ENCODE peak calls at places on chromosomes 4 and X, in four cellular contexts. U is pancreas, O is tibial artery, Y is left ventricle myocardium inferior. A is an unnamed sample.

GRCh38 chrX:149630681-149631292 is 805 bp downstream of the TMEM185A start:
- DNase-seq in U (no peak), O (no peak), Y (no peak), A (no peak)

GRCh38 chr4:41874398-41874797 is 60.8 kb upstream of the TMEM33 start:
- DNase-seq in U (no peak), O (no peak), Y (no peak), A (no peak)

GRCh38 chr4:99885063-99885664 is 9.1 kb downstream of the LAMTOR3 start:
- DNase-seq in U (no peak), O (no peak), Y (no peak), A (no peak)

GRCh38 chrX:133414399-133415275 is 652 bp downstream of the GPC4 start:
- DNase-seq in U (peak; percentile 79), O (no peak), Y (no peak), A (no peak)

GRCh38 chr4:113169368-113169767 is 119.9 kb downstream of the ANK2 start:
- DNase-seq in U (no peak), O (no peak), Y (no peak), A (no peak)

GRCh38 chrX:108511721-108512120 is 72.1 kb downstream of the COL4A5 start:
- DNase-seq in U (no peak), O (no peak), Y (no peak), A (no peak)

GRCh38 chrX:56766554-56767412 is 37.7 kb downstream of the NBDY start:
- DNase-seq in U (peak; percentile 32), O (no peak), Y (no peak), A (peak; percentile 60)

GRCh38 chr4:173227753-173228152 is 59.1 kb downstream of the GALNT7 start:
- DNase-seq in U (no peak), O (no peak), Y (no peak), A (no peak)

GRCh38 chrX:74613350-74614192 is 853 bp downstream of the RLIM start:
- DNase-seq in U (no peak), O (peak; percentile 19), Y (no peak), A (no peak)

GRCh38 chrX:1564750-1565683 is 26.4 kb upstream of the AKAP17A start:
- DNase-seq in U (no peak), O (no peak), Y (no peak), A (peak; percentile 28)

GRCh38 chr4:38119663-38120374 is 159.6 kb downstream of the PTTG2 start:
- DNase-seq in U (no peak), O (no peak), Y (no peak), A (no peak)

GRCh38 chrX:119672252-119672825 is 20.6 kb downstream of the SEPTIN6 start:
- DNase-seq in U (no peak), O (no peak), Y (no peak), A (no peak)

GRCh38 chr4:102036016-102036415 is 245.5 kb downstream of the BANK1 start:
- DNase-seq in U (no peak), O (no peak), Y (no peak), A (no peak)

GRCh38 chr4:120557372-120557771 is 365.2 kb downstream of the PRDM5 start:
- DNase-seq in U (no peak), O (no peak), Y (no peak), A (no peak)

GRCh38 chrX:155086202-155086840 is 15.0 kb downstream of the BRCC3 start:
- DNase-seq in U (no peak), O (no peak), Y (no peak), A (no peak)

GRCh38 chr4:69881173-69881773 is 21.3 kb upstream of the SULT1E1 start:
- DNase-seq in U (no peak), O (peak; percentile 28), Y (no peak), A (no peak)

GRCh38 chr4:186940476-186940875 is 216.8 kb upstream of the FAT1 start:
- DNase-seq in U (no peak), O (no peak), Y (no peak), A (no peak)

GRCh38 chrX:12972239-12972638 is 2.7 kb upstream of the TMSB4X start:
- DNase-seq in U (no peak), O (no peak), Y (no peak), A (no peak)

GRCh38 chrX:12972867-12973560 is 1.9 kb upstream of the TMSB4X start:
- DNase-seq in U (no peak), O (no peak), Y (no peak), A (no peak)

GRCh38 chrX:12973561-12974216 is 1.2 kb upstream of the TMSB4X start:
- DNase-seq in U (peak; percentile 52), O (no peak), Y (peak; percentile 19), A (no peak)

GRCh38 chrX:12970691-12971202 is 4.2 kb upstream of the TMSB4X start:
- DNase-seq in U (no peak), O (peak; percentile 29), Y (no peak), A (no peak)

GRCh38 chrX:12971282-12972003 is 3.5 kb upstream of the TMSB4X start:
- DNase-seq in U (peak; percentile 66), O (peak; percentile 45), Y (peak; percentile 38), A (peak; percentile 81)
- H3K4me3 ChIP-seq in U (peak overlapping the region; percentile 13), O (peak overlapping the region; percentile 1), Y (peak overlapping the region; percentile 80), A (no peak overlapping the region)

DNA sequence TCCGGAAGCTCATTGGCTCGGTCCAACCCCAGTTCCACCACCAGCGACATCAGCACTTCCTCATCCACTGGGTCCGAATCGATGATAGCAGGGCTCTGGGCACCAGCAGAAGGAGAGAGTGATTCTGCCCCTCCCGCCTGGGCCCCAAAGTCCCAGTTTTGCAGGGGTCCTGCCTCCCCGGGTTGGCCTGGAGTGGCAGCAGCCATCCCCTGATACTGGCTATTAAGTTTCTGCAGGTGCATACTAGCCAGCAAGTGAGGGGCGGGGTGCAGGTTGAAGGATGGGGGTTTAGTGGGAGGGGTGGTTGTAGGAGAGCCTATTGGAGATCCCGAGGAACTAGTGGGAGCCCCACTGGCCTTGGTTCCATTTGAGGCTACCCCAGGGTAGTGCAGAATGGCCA is 3.9 kb downstream of the CITED1 start:
- DNase-seq in U (no peak), O (no peak), Y (no peak), A (no peak)
- TF ChIP-seq CTCF in U (no peak), O (no peak), Y (no peak), A (no peak)

GRCh38 chr4:82372874-82373815 is 646 bp downstream of the HNRNPD start:
- DNase-seq in U (peak; percentile 85), O (peak; percentile 79), Y (peak; percentile 71), A (peak; percentile 83)

GRCh38 chr4:82380344-82380743 is 6.6 kb upstream of the HNRNPD start:
- DNase-seq in U (no peak), O (no peak), Y (peak; percentile 74), A (no peak)

GRCh38 chr4:82373816-82374740 is at the start of gene HNRNPD:
- DNase-seq in U (peak; percentile 97), O (peak; percentile 99), Y (peak; percentile 98), A (peak; percentile 95)

GRCh38 chr4:82372502-82372873 is 1.3 kb downstream of the HNRNPD start:
- DNase-seq in U (no peak), O (peak; percentile 32), Y (no peak), A (no peak)

GRCh38 chr4:82376109-82376508 is 2.3 kb upstream of the HNRNPD start:
- DNase-seq in U (no peak), O (no peak), Y (no peak), A (no peak)
- H3K4me3 ChIP-seq in U (no peak overlapping the region), O (no peak overlapping the region), Y (peak overlapping the region; percentile 95), A (no peak overlapping the region)

GRCh38 chr4:23298371-23298770 is 591.5 kb downstream of the PPARGC1A start:
- DNase-seq in U (no peak), O (no peak), Y (no peak), A (no peak)

GRCh38 chr4:23297327-23297726 is 592.5 kb downstream of the PPARGC1A start:
- DNase-seq in U (no peak), O (no peak), Y (no peak), A (no peak)
- TF ChIP-seq CTCF in U (no peak), O (no peak), Y (no peak), A (no peak)

GRCh38 chrX:115360220-115360781 is 70.8 kb downstream of the LUZP4 start:
- DNase-seq in U (no peak), O (no peak), Y (no peak), A (no peak)
- H3K4me3 ChIP-seq in U (no peak overlapping the region), O (no peak overlapping the region), Y (no peak overlapping the region), A (no peak overlapping the region)

DNA sequence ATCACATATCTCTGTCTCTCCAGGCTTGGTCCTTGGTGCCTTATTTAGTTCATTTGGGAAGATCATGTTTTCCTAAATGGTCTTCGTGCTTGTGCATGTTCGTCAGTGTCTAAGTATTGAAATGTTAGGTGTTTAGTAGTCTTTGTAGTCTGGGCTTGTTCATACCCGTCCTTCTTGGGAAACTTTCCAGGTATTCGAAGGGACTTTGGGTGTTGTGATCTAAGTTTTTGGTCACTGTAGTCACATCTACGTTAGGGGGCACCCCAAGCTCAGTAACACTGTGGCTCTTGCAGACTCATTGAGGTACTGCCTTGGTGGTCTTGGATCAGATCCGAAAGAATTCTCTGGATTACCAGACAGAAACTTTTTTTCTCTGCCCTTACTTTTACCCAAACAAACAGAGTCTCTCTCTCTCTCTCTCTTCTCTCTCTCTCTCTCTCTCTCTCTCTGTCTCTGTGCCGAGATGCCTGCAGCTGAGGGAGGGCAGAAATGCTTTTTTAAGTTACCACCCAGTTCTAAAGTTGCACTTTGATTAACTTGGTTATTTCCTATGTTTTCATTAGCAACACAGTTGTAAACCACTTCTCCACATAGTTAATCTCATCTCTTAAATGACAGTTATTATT is 67.6 kb upstream of the SLC7A3 start:
- DNase-seq in U (no peak), O (peak; percentile 19), Y (no peak), A (no peak)
- TF ChIP-seq CTCF in U (no peak), O (no peak), Y (peak; percentile 43), A (no peak)

DNA sequence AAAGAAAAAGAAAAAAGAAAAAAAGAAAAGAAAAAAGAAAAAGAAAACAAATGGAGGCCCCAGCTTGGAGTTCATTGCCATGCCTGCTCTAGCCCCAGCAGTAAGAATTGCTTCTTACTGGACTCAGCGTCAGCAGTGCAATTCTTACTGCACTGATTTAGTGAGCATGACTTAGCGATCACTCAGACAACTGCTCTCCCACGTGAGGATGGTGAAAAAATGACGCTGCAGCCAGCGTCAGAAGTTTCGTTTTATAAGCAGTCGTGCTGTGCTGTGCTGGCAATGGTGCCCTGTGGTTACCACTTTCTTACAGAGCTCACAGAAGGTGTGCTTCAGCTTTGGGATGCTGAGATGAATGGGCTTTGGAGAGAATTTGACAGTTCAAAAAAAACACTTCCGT is 68.3 kb upstream of the DDX3X start:
- DNase-seq in U (no peak), O (peak; percentile 24), Y (no peak), A (no peak)
- H3K4me3 ChIP-seq in U (no peak overlapping the region), O (peak overlapping the region; percentile 36), Y (peak overlapping the region; percentile 19), A (peak overlapping the region; percentile 34)

DNA sequence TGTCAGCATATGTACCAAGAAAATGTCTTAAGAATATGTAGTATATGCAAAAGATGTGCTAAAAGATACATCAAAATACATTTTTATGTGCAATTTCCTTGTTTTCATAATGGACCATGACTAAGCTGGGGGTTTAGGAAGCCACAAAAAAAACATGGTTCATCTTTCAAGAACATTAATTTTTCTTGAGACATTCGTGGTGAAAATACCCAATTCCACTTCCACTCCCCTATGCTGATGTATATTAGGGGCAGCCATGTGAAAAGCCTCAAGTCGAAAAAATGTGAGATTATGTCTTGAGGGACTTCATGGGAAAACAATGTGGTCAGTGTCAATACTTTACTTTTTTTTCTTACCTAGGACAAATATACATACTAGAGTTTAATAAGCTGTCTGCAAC is 1599.6 kb downstream of the ARAP2 start:
- DNase-seq in U (no peak), O (no peak), Y (no peak), A (no peak)
- TF ChIP-seq CTCF in U (no peak), O (no peak), Y (no peak), A (no peak)